ENCODE peak calls at places on chromosomes 6 and 20, in ten cellular contexts. B is amygdala; K is hippocampal formation; O is effector memory CD8-positive, alpha-beta T cell; T is RWPE1; V is NCI-H1694; R is activated CD8-positive, alpha-beta memory T cell treated with anti-CD3 and anti-CD28 coated beads for 24 hours; Z is pancreas; M is stimulated activated CD4-positive, alpha-beta T cell treated with anti-CD3 and anti-CD28 coated beads, Interleukin-1b, Interleukin-23, amount 100 ng/mL, for 48 hours; U is breast epithelium. P is an unnamed sample.

GRCh38 chr6:33439956-33440648 is 14.3 kb upstream of the ZBTB9 start:
- DNase-seq in R (no peak), T (no peak), U (no peak), Z (no peak), O (no peak), K (no peak), B (no peak), M (no peak), V (no peak), P (no peak)

GRCh38 chr6:19715166-19715558 is 122.0 kb upstream of the ID4 start:
- DNase-seq in U (no peak), B (no peak), T (no peak), V (no peak), R (no peak), Z (no peak), K (no peak), O (no peak), M (no peak), P (no peak)

GRCh38 chr6:139905404-139906052 is 531.1 kb upstream of the CITED2 start:
- DNase-seq in O (no peak), Z (no peak), V (no peak), T (no peak), U (no peak), R (no peak), M (no peak), K (peak; percentile 22), B (no peak), P (no peak)

GRCh38 chr6:109526905-109527628 is 44.0 kb upstream of the ZBTB24 start:
- DNase-seq in B (no peak), U (no peak), M (peak; percentile 34), Z (no peak), T (peak; percentile 68), R (peak; percentile 72), K (peak; percentile 60), O (peak; percentile 48), V (peak; percentile 60), P (peak; percentile 39)

GRCh38 chr6:138183792-138184134 is 22.0 kb downstream of the ARFGEF3 start:
- DNase-seq in R (no peak), U (no peak), O (no peak), Z (no peak), K (no peak), T (no peak), V (no peak), B (peak; percentile 48), M (no peak), P (no peak)

GRCh38 chr6:113403966-113404575 is 453.1 kb upstream of the MARCKS start:
- DNase-seq in K (no peak), T (no peak), U (no peak), R (no peak), M (no peak), Z (no peak), O (no peak), B (no peak), V (no peak), P (no peak)

GRCh38 chr6:74768120-74768519 is 437.7 kb downstream of the COL12A1 start:
- DNase-seq in B (no peak), M (no peak), T (no peak), K (no peak), U (no peak), V (no peak), R (no peak), Z (no peak), O (no peak), P (no peak)

GRCh38 chr6:71288228-71289038 is at the start of gene OGFRL1:
- DNase-seq in R (peak; percentile 86), U (peak; percentile 86), O (peak; percentile 75), K (peak; percentile 71), B (peak; percentile 72), V (peak; percentile 33), Z (peak; percentile 85), M (peak; percentile 46), T (peak; percentile 80), P (no peak)

GRCh38 chr6:108417027-108417426 is 122.2 kb downstream of the AFG1L start:
- DNase-seq in V (no peak), O (no peak), B (no peak), U (no peak), M (no peak), Z (no peak), K (no peak), T (no peak), R (no peak), P (no peak)

GRCh38 chr20:63732118-63733095 is 4.1 kb upstream of the LIME1 start:
- DNase-seq in Z (no peak), M (no peak), U (no peak), K (no peak), T (no peak), V (no peak), O (no peak), B (no peak), R (no peak), P (no peak)

GRCh38 chr6:149393002-149393679 is 6.9 kb upstream of the SUMO4 start:
- DNase-seq in O (no peak), V (no peak), R (no peak), K (no peak), B (no peak), U (no peak), Z (no peak), M (no peak), T (no peak), P (no peak)

GRCh38 chr6:30720738-30721197 is 616 bp downstream of the TUBB start:
- DNase-seq in O (peak; percentile 42), V (no peak), R (peak; percentile 89), M (peak; percentile 77), B (peak; percentile 26), T (peak; percentile 41), U (peak; percentile 76), K (no peak), Z (peak; percentile 80), P (no peak)

GRCh38 chr6:16624631-16625299 is 136.5 kb downstream of the ATXN1 start:
- DNase-seq in U (no peak), M (no peak), B (no peak), O (no peak), R (no peak), Z (no peak), K (no peak), T (no peak), V (no peak), P (no peak)

GRCh38 chr6:113860165-113860955 is 3.2 kb downstream of the MARCKS start:
- DNase-seq in U (peak; percentile 40), K (no peak), O (no peak), R (no peak), B (peak; percentile 21), M (no peak), Z (peak; percentile 76), V (no peak), T (peak; percentile 21), P (no peak)

GRCh38 chr6:148142821-148143220 is 199.8 kb upstream of the SASH1 start:
- DNase-seq in T (no peak), U (no peak), Z (no peak), K (no peak), V (no peak), O (no peak), R (no peak), B (no peak), M (no peak), P (no peak)

GRCh38 chr6:95352064-95352463 is 225.3 kb upstream of the MANEA start:
- DNase-seq in T (no peak), M (no peak), R (no peak), U (no peak), V (no peak), Z (no peak), O (no peak), K (no peak), B (no peak), P (no peak)

GRCh38 chr20:56945057-56945456 is 316.0 kb downstream of the TFAP2C start:
- DNase-seq in K (no peak), Z (no peak), O (no peak), V (no peak), M (no peak), T (peak; percentile 41), B (no peak), U (no peak), R (no peak), P (no peak)

GRCh38 chr6:157989541-157990289 is 8.1 kb downstream of the SYNJ2 start:
- DNase-seq in U (peak; percentile 81), V (peak; percentile 21), K (no peak), M (peak; percentile 40), Z (peak; percentile 98), R (no peak), T (peak; percentile 29), B (no peak), O (no peak), P (no peak)

GRCh38 chr6:53492860-53493634 is 51.9 kb downstream of the GCLC start:
- DNase-seq in K (peak; percentile 91), B (no peak), V (peak; percentile 25), O (no peak), M (peak; percentile 56), R (peak; percentile 59), T (peak; percentile 44), Z (no peak), U (no peak), P (peak; percentile 61)

GRCh38 chr6:28336284-28337024 is 506 bp upstream of the ZSCAN31 start:
- DNase-seq in B (no peak), T (no peak), K (peak; percentile 45), V (no peak), M (peak; percentile 12), R (peak; percentile 60), U (no peak), O (peak; percentile 31), Z (no peak), P (no peak)

GRCh38 chr20:56893206-56893605 is 264.1 kb downstream of the TFAP2C start:
- DNase-seq in R (no peak), B (no peak), Z (no peak), V (no peak), U (no peak), K (no peak), O (no peak), T (no peak), M (peak; percentile 24), P (no peak)

GRCh38 chr20:57455386-57455785 is 64.2 kb downstream of the RBM38 start:
- DNase-seq in U (no peak), T (no peak), V (no peak), O (no peak), Z (no peak), M (no peak), K (no peak), B (no peak), R (no peak), P (no peak)

GRCh38 chr6:154218336-154218735 is 138.3 kb downstream of the IPCEF1 start:
- DNase-seq in R (no peak), B (no peak), M (no peak), T (no peak), K (no peak), O (no peak), U (no peak), V (no peak), Z (no peak), P (no peak)

GRCh38 chr20:47663354-47664067 is 121.8 kb downstream of the SULF2 start:
- DNase-seq in T (peak; percentile 95), M (peak; percentile 71), U (peak; percentile 65), B (peak; percentile 56), R (peak; percentile 89), O (peak; percentile 64), Z (peak; percentile 90), V (peak; percentile 67), K (peak; percentile 21), P (peak; percentile 26)

GRCh38 chr6:108168501-108168979 is 2.7 kb downstream of the NR2E1 start:
- DNase-seq in O (no peak), U (no peak), V (no peak), M (no peak), Z (peak; percentile 76), K (no peak), R (peak; percentile 69), B (no peak), T (no peak), P (no peak)

GRCh38 chr6:110491644-110492317 is 15.4 kb upstream of the SLC22A16 start:
- DNase-seq in T (peak; percentile 84), O (no peak), U (no peak), R (no peak), K (no peak), Z (no peak), V (no peak), B (no peak), M (no peak), P (peak; percentile 75)

GRCh38 chr20:44211177-44212039 is 837 bp upstream of the OSER1 start:
- DNase-seq in K (peak; percentile 27), V (no peak), B (peak; percentile 6), R (no peak), U (no peak), O (no peak), T (no peak), M (peak; percentile 14), Z (no peak), P (peak; percentile 46)

GRCh38 chr6:32666420-32667300 is at the start of gene HLA-DQB1:
- DNase-seq in U (no peak), K (peak; percentile 30), M (peak; percentile 48), V (no peak), T (peak; percentile 51), R (peak; percentile 75), Z (no peak), B (no peak), O (peak; percentile 55), P (no peak)

P was measured in foreskin keratinocyte.